ENCODE peak calls at places on chromosome 12, in ten cellular contexts. K is hepatocyte; Q is EH; J is NCI-H774; I is DMS 273 treated with DMSO at 0.1 percent for 48 hours; R is posterior vena cava; S is stimulated activated CD4-positive, alpha-beta T cell treated with anti-CD3 and anti-CD28 coated beads, Interleukin-15, amount 100 ng/mL, for 1 hour; X is WTC11; L is iris pigment epithelial cell; A is coronary artery. P is an unnamed sample.

GRCh38 chr12:90055071-90055470 is 346.4 kb upstream of the ATP2B1 start:
- DNase-seq in K (no peak), J (no peak), S (no peak), A (no peak), Q (peak), R (no peak), I (no peak), X (no peak), L (no peak), P (no peak)

GRCh38 chr12:111975161-111975931 is 37.6 kb downstream of the TMEM116 start:
- DNase-seq in X (no peak), A (no peak), I (no peak), L (peak), S (no peak), R (no peak), J (no peak), Q (peak), K (no peak), P (no peak)

GRCh38 chr12:132161046-132161781 is 17.0 kb downstream of the NOC4L start:
- DNase-seq in S (no peak), R (peak), Q (peak), K (no peak), I (no peak), L (peak), A (no peak), X (no peak), J (no peak), P (no peak)

GRCh38 chr12:124700810-124701594 is 133.6 kb upstream of the NCOR2 start:
- DNase-seq in Q (peak), S (no peak), I (no peak), A (no peak), J (no peak), L (peak), X (no peak), R (no peak), K (peak), P (no peak)

GRCh38 chr12:116495260-116495659 is 63.9 kb upstream of the MAP1LC3B2 start:
- DNase-seq in S (no peak), Q (peak), X (no peak), R (no peak), K (peak), J (no peak), A (no peak), I (no peak), L (peak), P (no peak)

GRCh38 chr12:6074979-6075585 is 49.4 kb downstream of the VWF start:
- DNase-seq in I (no peak), A (no peak), J (no peak), S (no peak), Q (peak), R (peak), K (no peak), X (no peak), L (no peak), P (no peak)

GRCh38 chr12:31324845-31325523 is 966 bp downstream of the SINHCAF start:
- DNase-seq in J (peak), X (peak), Q (peak), K (peak), I (no peak), R (peak), A (peak), S (peak), L (peak), P (peak)

GRCh38 chr12:98582093-98582492 is 11.4 kb upstream of the SLC25A3 start:
- DNase-seq in R (no peak), J (no peak), Q (peak), A (no peak), K (no peak), S (no peak), X (no peak), L (peak), I (no peak), P (no peak)

GRCh38 chr12:31967569-31967968 is 8.4 kb downstream of the RESF1 start:
- DNase-seq in I (no peak), K (no peak), X (no peak), L (no peak), Q (no peak), A (no peak), S (no peak), J (no peak), R (no peak), P (no peak)